ENCODE peak calls at places on chromosome 7, in seven cellular contexts. A is IMR-90, J is neuronal stem cell, F is H9, V is H1, C is mesenchymal stem cell, U is mesendoderm. L is an unnamed sample.

GRCh38 chr7:41599760-41600159 is 103.1 kb downstream of the INHBA start:
- DNase-seq in A (no peak), J (no peak), F (peak), V (peak), C (no peak), U (peak), L (no peak)

GRCh38 chr7:51288896-51289607 is 27.6 kb downstream of the COBL start:
- DNase-seq in A (no peak), J (no peak), F (no peak), V (no peak), C (no peak), U (peak), L (no peak)

GRCh38 chr7:107179326-107180163 is 10.7 kb downstream of the HBP1 start:
- DNase-seq in A (peak), J (no peak), F (no peak), V (no peak), C (peak), U (no peak), L (no peak)

GRCh38 chr7:36732806-36733205 is 8.5 kb upstream of the AOAH start:
- DNase-seq in A (no peak), J (no peak), F (no peak), V (no peak), C (no peak), U (peak), L (no peak)

GRCh38 chr7:29955799-29956476 is 33.7 kb downstream of the SCRN1 start:
- DNase-seq in A (no peak), J (no peak), F (no peak), V (no peak), C (no peak), U (no peak), L (no peak)

GRCh38 chr7:137546671-137547070 is 203.1 kb upstream of the PTN start:
- DNase-seq in A (peak), J (no peak), F (no peak), V (no peak), C (peak), U (no peak), L (no peak)

GRCh38 chr7:50851891-50852290 is 69.2 kb upstream of the GRB10 start:
- DNase-seq in A (no peak), J (no peak), F (no peak), V (no peak), C (no peak), U (no peak), L (no peak)

GRCh38 chr7:7176421-7177043 is 5.8 kb upstream of the C1GALT1 start:
- DNase-seq in A (peak), J (peak), F (no peak), V (no peak), C (peak), U (peak), L (peak)

GRCh38 chr7:114530074-114530611 is 115.5 kb downstream of the FOXP2 start:
- DNase-seq in A (peak), J (no peak), F (no peak), V (no peak), C (peak), U (no peak), L (peak)

GRCh38 chr7:27167916-27168264 is 2.6 kb upstream of the HOXA9 start:
- DNase-seq in A (no peak), J (no peak), F (no peak), V (no peak), C (peak), U (no peak), L (no peak)

GRCh38 chr7:158404031-158404761 is 183.4 kb downstream of the PTPRN2 start:
- DNase-seq in A (no peak), J (no peak), F (no peak), V (no peak), C (no peak), U (no peak), L (no peak)

GRCh38 chr7:137403282-137403681 is 59.7 kb upstream of the PTN start:
- DNase-seq in A (no peak), J (no peak), F (peak), V (no peak), C (no peak), U (peak), L (no peak)

GRCh38 chr7:131667699-131668098 is 111.3 kb upstream of the PODXL start:
- DNase-seq in A (no peak), J (no peak), F (no peak), V (no peak), C (no peak), U (no peak), L (no peak)

GRCh38 chr7:13656330-13656729 is 333.1 kb downstream of the ETV1 start:
- DNase-seq in A (no peak), J (no peak), F (no peak), V (no peak), C (no peak), U (no peak), L (no peak)

GRCh38 chr7:17646181-17646956 is 293.9 kb downstream of the SNX13 start:
- DNase-seq in A (peak), J (no peak), F (no peak), V (no peak), C (peak), U (no peak), L (no peak)

GRCh38 chr7:9097565-9098060 is 664.2 kb downstream of the NXPH1 start:
- DNase-seq in A (no peak), J (no peak), F (no peak), V (no peak), C (no peak), U (no peak), L (no peak)

GRCh38 chr7:73718438-73718881 is 1.0 kb downstream of the STX1A start:
- DNase-seq in A (no peak), J (no peak), F (no peak), V (no peak), C (no peak), U (no peak), L (no peak)

GRCh38 chr7:109844362-109844761 is 1246.6 kb upstream of the LRRN3 start:
- DNase-seq in A (peak), J (no peak), F (no peak), V (no peak), C (peak), U (peak), L (peak)

GRCh38 chr7:38016567-38016966 is 96.1 kb downstream of the EPDR1 start:
- DNase-seq in A (no peak), J (no peak), F (no peak), V (no peak), C (no peak), U (no peak), L (no peak)

GRCh38 chr7:90708841-90709317 is 112.8 kb downstream of the CDK14 start:
- DNase-seq in A (no peak), J (no peak), F (peak), V (peak), C (peak), U (peak), L (no peak)

GRCh38 chr7:134016223-134016941 is 110.8 kb upstream of the LRGUK start:
- DNase-seq in A (peak), J (peak), F (peak), V (peak), C (peak), U (peak), L (peak)

GRCh38 chr7:66246549-66247171 is 41.5 kb downstream of the TPST1 start:
- DNase-seq in A (no peak), J (no peak), F (no peak), V (no peak), C (no peak), U (peak), L (no peak)

GRCh38 chr7:33742999-33743587 is 162.2 kb upstream of the BMPER start:
- DNase-seq in A (no peak), J (no peak), F (no peak), V (no peak), C (no peak), U (no peak), L (no peak)

GRCh38 chr7:157432541-157432956 is 95.7 kb downstream of the DNAJB6 start:
- DNase-seq in A (peak), J (peak), F (peak), V (peak), C (peak), U (peak), L (no peak)

GRCh38 chr7:142152076-142152475 is 40.6 kb downstream of the MGAM2 start:
- DNase-seq in A (no peak), J (no peak), F (no peak), V (no peak), C (no peak), U (no peak), L (no peak)

GRCh38 chr7:100822236-100823139 is 4.8 kb downstream of the EPHB4 start:
- DNase-seq in A (no peak), J (no peak), F (no peak), V (no peak), C (no peak), U (no peak), L (no peak)

GRCh38 chr7:135789431-135789830 is 40.8 kb upstream of the FAM180A start:
- DNase-seq in A (no peak), J (no peak), F (no peak), V (no peak), C (no peak), U (no peak), L (no peak)

GRCh38 chr7:51660516-51660915 is 343.9 kb upstream of the COBL start:
- DNase-seq in A (no peak), J (no peak), F (no peak), V (no peak), C (no peak), U (no peak), L (no peak)

GRCh38 chr7:22932896-22933295 is 81.0 kb downstream of the HYCC1 start:
- DNase-seq in A (no peak), J (no peak), F (no peak), V (no peak), C (no peak), U (no peak), L (no peak)

GRCh38 chr7:22936246-22936645 is 77.7 kb downstream of the HYCC1 start:
- DNase-seq in A (no peak), J (no peak), F (no peak), V (no peak), C (no peak), U (no peak), L (no peak)

GRCh38 chr7:22935269-22935668 is 78.7 kb downstream of the HYCC1 start:
- DNase-seq in A (peak), J (no peak), F (no peak), V (no peak), C (peak), U (no peak), L (no peak)

GRCh38 chr7:22934023-22934422 is 79.9 kb downstream of the HYCC1 start:
- DNase-seq in A (no peak), J (no peak), F (no peak), V (no peak), C (peak), U (peak), L (no peak)

DNA sequence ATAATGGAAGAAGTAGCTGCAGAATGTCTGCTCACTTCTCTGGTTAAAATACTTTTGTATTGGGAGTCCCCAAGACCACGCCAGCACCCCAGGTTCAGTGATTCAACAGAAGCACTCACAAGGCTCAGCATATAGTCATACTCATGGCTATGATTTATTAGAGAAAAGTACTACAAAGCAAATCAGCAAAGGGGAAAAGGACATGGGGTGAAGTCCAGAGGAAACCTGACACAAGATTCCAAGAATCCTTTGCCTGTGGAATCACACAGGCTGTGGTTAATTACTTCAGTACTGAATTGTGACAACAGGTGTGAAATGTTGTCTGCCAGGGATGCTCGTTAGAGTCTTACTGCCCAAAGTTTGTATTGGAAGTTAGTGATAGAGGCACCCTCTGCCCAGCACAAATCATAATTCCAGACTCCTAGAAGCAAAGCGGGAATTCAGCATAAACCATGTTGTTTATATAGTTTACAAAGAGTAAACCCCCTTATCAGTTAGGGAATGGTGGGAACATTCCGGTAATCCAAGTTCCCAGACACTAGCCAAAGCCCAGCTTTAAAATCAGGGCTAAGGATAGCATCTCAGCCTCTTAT is 79.4 kb downstream of the HYCC1 start:
- DNase-seq in A (peak), J (no peak), F (no peak), V (no peak), C (peak), U (peak), L (peak)
- H3K9ac ChIP-seq in A (peak), J (no peak), F (no peak), V (no peak), C (peak), U (no peak), L (no peak)

GRCh38 chr7:98137826-98138151 is 31.1 kb downstream of the LMTK2 start:
- DNase-seq in A (no peak), J (no peak), F (no peak), V (no peak), C (no peak), U (no peak), L (peak)
- H3K18ac ChIP-seq in A (no peak), J (no peak), F (no peak), V (no peak), C (no peak), U (no peak), L (no peak)

DNA sequence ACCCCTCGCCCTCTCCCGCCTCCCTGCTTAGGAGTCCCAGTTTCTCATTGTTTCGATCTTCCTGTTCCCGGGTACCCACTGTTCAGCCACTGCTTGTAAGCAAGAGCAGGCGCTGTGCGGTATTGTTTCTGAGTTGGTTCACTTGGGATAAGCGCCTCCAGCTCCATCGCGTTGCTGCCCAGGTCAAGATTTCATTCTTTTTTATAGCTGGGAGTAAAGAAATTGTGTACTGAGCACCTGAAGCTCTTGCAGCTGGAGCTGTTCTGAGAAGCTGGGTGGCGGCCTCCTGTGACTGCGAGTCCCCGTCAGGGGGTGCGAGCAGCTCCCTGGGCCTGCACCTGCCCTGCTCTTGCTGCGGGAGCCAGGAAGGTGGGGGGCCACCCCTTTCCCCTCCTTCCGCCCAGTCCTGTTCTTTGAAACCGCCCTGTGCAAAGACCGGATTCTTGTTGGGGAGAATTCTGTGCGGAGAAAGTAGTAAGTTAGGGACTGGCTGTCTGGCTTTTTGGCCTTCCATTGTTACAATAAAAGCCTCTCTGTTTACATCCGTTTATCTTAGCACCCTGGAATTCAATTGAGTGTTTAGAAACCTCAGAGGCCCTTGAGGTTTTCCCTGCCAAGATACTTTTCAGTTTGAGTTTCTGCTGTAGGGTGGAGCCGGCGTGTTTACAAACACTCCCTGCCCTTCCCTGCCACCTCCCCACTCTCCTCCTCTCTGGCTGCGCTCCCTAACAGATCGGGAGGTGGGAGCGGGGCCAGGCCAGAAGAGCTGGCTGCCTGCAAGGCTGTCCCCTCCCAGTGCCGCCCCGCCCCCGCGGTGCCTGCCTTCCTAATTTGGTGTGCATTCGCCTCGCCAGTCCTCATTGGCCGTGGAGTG is 30.8 kb upstream of the AP5Z1 start:
- DNase-seq in A (peak), J (peak), F (peak), V (peak), C (peak), U (peak), L (peak)
- H4K8ac ChIP-seq in A (peak), J (no peak), F (no peak), V (no peak), C (peak), U (no peak), L (peak)

DNA sequence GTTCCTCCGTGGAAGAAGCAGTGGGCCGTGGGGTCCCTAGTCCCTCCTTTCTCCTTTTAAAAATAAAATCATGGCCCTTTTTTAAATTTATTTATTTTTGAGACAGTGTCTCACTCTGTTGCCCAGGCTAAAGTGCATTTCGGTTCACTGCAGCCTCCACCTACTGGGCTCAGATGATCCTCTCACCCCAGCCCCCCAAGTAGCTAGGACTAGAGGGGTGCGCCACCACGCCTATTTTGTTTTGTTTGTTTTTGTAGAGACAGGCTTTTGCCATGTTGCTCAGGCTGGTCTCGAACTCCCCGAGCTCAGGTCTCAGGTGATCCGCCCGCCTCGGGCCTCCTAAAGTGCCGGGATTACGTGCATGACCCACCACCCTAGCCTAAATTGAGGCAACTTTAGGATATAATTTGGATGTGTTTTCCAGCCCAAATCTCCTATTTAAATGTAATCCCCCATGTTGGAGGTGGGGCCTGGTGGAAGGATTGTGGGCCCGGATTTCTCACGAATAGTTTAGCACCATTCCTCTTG is 796 bp downstream of the ZNF736 start:
- DNase-seq in A (no peak), J (no peak), F (no peak), V (no peak), C (no peak), U (no peak), L (no peak)
- H3K9ac ChIP-seq in A (peak), J (no peak), F (no peak), V (no peak), C (peak), U (no peak), L (no peak)

GRCh38 chr7:92626281-92626846 is 36.2 kb upstream of the FAM133B start:
- DNase-seq in A (no peak), J (no peak), F (no peak), V (no peak), C (no peak), U (no peak), L (no peak)

GRCh38 chr7:92627956-92628355 is 37.8 kb upstream of the FAM133B start:
- DNase-seq in A (no peak), J (no peak), F (no peak), V (no peak), C (no peak), U (no peak), L (no peak)

GRCh38 chr7:92624298-92624996 is 34.3 kb upstream of the FAM133B start:
- DNase-seq in A (no peak), J (no peak), F (no peak), V (no peak), C (no peak), U (no peak), L (no peak)

GRCh38 chr7:92623544-92623943 is 33.4 kb upstream of the FAM133B start:
- DNase-seq in A (no peak), J (no peak), F (no peak), V (no peak), C (no peak), U (no peak), L (no peak)

GRCh38 chr7:92625617-92626016 is 35.4 kb upstream of the FAM133B start:
- DNase-seq in A (peak), J (no peak), F (no peak), V (no peak), C (no peak), U (no peak), L (no peak)
- H3K18ac ChIP-seq in A (no peak), J (no peak), F (no peak), V (no peak), C (no peak), U (no peak), L (no peak)

L was measured in trophoblast cell.